ENCODE peak calls at places on chromosomes 7 and 10, in five cellular contexts. One of them, this sample, is unnamed.

GRCh38 chr7:27346531-27347260 is 104.1 kb downstream of the EVX1 start:
- DNase-seq in AG10803: peak
- DNase-seq in T-helper 9 cell: no peak
- DNase-seq in HT1080: peak
- DNase-seq in hypothalamus: peak
- DNase-seq in this sample: peak

GRCh38 chr7:37259381-37259821 is 189.3 kb downstream of the ELMO1 start:
- DNase-seq in HT1080: no peak
- DNase-seq in T-helper 9 cell: no peak
- DNase-seq in hypothalamus: no peak
- DNase-seq in AG10803: no peak
- DNase-seq in this sample: peak

GRCh38 chr10:87866575-87866974 is 3.1 kb downstream of the PTEN start:
- DNase-seq in AG10803: no peak
- DNase-seq in HT1080: no peak
- DNase-seq in hypothalamus: no peak
- DNase-seq in T-helper 9 cell: no peak
- DNase-seq in this sample: no peak

GRCh38 chr10:61397175-61397986 is 55.8 kb downstream of the TMEM26 start:
- DNase-seq in HT1080: peak
- DNase-seq in T-helper 9 cell: no peak
- DNase-seq in AG10803: peak
- DNase-seq in hypothalamus: no peak
- DNase-seq in this sample: peak

GRCh38 chr7:116697761-116698160 is 25.8 kb downstream of the MET start:
- DNase-seq in AG10803: no peak
- DNase-seq in hypothalamus: no peak
- DNase-seq in T-helper 9 cell: no peak
- DNase-seq in HT1080: no peak
- DNase-seq in this sample: no peak

GRCh38 chr10:121927841-121928527 is at the start of gene ATE1:
- DNase-seq in T-helper 9 cell: peak
- DNase-seq in AG10803: peak
- DNase-seq in hypothalamus: peak
- DNase-seq in HT1080: peak
- DNase-seq in this sample: peak

GRCh38 chr10:132518572-132519381 is 18.8 kb upstream of the INPP5A start:
- DNase-seq in AG10803: no peak
- DNase-seq in hypothalamus: no peak
- DNase-seq in HT1080: no peak
- DNase-seq in T-helper 9 cell: no peak
- DNase-seq in this sample: peak

GRCh38 chr7:42107484-42107883 is 129.5 kb downstream of the GLI3 start:
- DNase-seq in AG10803: peak
- DNase-seq in HT1080: peak
- DNase-seq in hypothalamus: no peak
- DNase-seq in T-helper 9 cell: no peak
- DNase-seq in this sample: peak

This sample was measured in bronchial epithelial cell.